ENCODE peak calls at places on chromosomes 16 and 17, in nine cellular contexts. One of them, this sample, is unnamed.

GRCh38 chr16:79297805-79298204 is 302.7 kb downstream of the MAF start:
- DNase-seq in mammary epithelial cell: no peak
- DNase-seq in left ventricle myocardium inferior: no peak
- DNase-seq in HCT116: no peak
- DNase-seq in sigmoid colon: no peak
- DNase-seq in pancreas: no peak
- DNase-seq in CD8-positive, alpha-beta T cell: no peak
- DNase-seq in tibial nerve: no peak
- DNase-seq in gastrocnemius medialis: no peak
- DNase-seq in this sample: no peak

GRCh38 chr17:37107406-37108083 is 158.8 kb downstream of the AATF start:
- DNase-seq in mammary epithelial cell: peak; percentile 76
- DNase-seq in left ventricle myocardium inferior: peak; percentile 68
- DNase-seq in HCT116: no peak
- DNase-seq in sigmoid colon: peak; percentile 77
- DNase-seq in pancreas: peak; percentile 50
- DNase-seq in CD8-positive, alpha-beta T cell: no peak
- DNase-seq in tibial nerve: no peak
- DNase-seq in gastrocnemius medialis: peak; percentile 43
- DNase-seq in this sample: no peak

GRCh38 chr17:45294506-45294905 is 22.3 kb downstream of the MAP3K14 start:
- DNase-seq in mammary epithelial cell: peak; percentile 54
- DNase-seq in left ventricle myocardium inferior: peak; percentile 20
- DNase-seq in HCT116: no peak
- DNase-seq in sigmoid colon: no peak
- DNase-seq in pancreas: peak; percentile 66
- DNase-seq in CD8-positive, alpha-beta T cell: no peak
- DNase-seq in tibial nerve: no peak
- DNase-seq in gastrocnemius medialis: peak; percentile 79
- DNase-seq in this sample: no peak

GRCh38 chr17:57259817-57260216 is 3.5 kb downstream of the MSI2 start:
- DNase-seq in mammary epithelial cell: no peak
- DNase-seq in left ventricle myocardium inferior: no peak
- DNase-seq in HCT116: no peak
- DNase-seq in sigmoid colon: no peak
- DNase-seq in pancreas: no peak
- DNase-seq in CD8-positive, alpha-beta T cell: no peak
- DNase-seq in tibial nerve: no peak
- DNase-seq in gastrocnemius medialis: no peak
- DNase-seq in this sample: no peak

GRCh38 chr16:88533381-88533831 is 36.8 kb upstream of the ZC3H18 start:
- DNase-seq in mammary epithelial cell: no peak
- DNase-seq in left ventricle myocardium inferior: no peak
- DNase-seq in HCT116: no peak
- DNase-seq in sigmoid colon: no peak
- DNase-seq in pancreas: peak; percentile 17
- DNase-seq in CD8-positive, alpha-beta T cell: no peak
- DNase-seq in tibial nerve: no peak
- DNase-seq in gastrocnemius medialis: no peak
- DNase-seq in this sample: no peak

GRCh38 chr17:30396129-30396528 is 17.4 kb downstream of the CPD start:
- DNase-seq in mammary epithelial cell: no peak
- DNase-seq in left ventricle myocardium inferior: no peak
- DNase-seq in HCT116: no peak
- DNase-seq in sigmoid colon: no peak
- DNase-seq in pancreas: no peak
- DNase-seq in CD8-positive, alpha-beta T cell: no peak
- DNase-seq in tibial nerve: no peak
- DNase-seq in gastrocnemius medialis: no peak
- DNase-seq in this sample: no peak

GRCh38 chr17:54426287-54426886 is 474.3 kb upstream of the TOM1L1 start:
- DNase-seq in mammary epithelial cell: peak; percentile 46
- DNase-seq in left ventricle myocardium inferior: no peak
- DNase-seq in HCT116: no peak
- DNase-seq in sigmoid colon: no peak
- DNase-seq in pancreas: no peak
- DNase-seq in CD8-positive, alpha-beta T cell: no peak
- DNase-seq in tibial nerve: no peak
- DNase-seq in gastrocnemius medialis: no peak
- DNase-seq in this sample: no peak

GRCh38 chr17:9907883-9908648 is 3.0 kb upstream of the RCVRN start:
- DNase-seq in mammary epithelial cell: no peak
- DNase-seq in left ventricle myocardium inferior: no peak
- DNase-seq in HCT116: no peak
- DNase-seq in sigmoid colon: no peak
- DNase-seq in pancreas: no peak
- DNase-seq in CD8-positive, alpha-beta T cell: no peak
- DNase-seq in tibial nerve: peak; percentile 45
- DNase-seq in gastrocnemius medialis: no peak
- DNase-seq in this sample: no peak

GRCh38 chr17:4544656-4545216 is 10.4 kb downstream of the MYBBP1A start:
- DNase-seq in mammary epithelial cell: no peak
- DNase-seq in left ventricle myocardium inferior: no peak
- DNase-seq in HCT116: no peak
- DNase-seq in sigmoid colon: no peak
- DNase-seq in pancreas: no peak
- DNase-seq in CD8-positive, alpha-beta T cell: no peak
- DNase-seq in tibial nerve: no peak
- DNase-seq in gastrocnemius medialis: peak; percentile 46
- DNase-seq in this sample: no peak

GRCh38 chr16:67311607-67312449 is 14.7 kb downstream of the KCTD19 start:
- DNase-seq in mammary epithelial cell: peak; percentile 100
- DNase-seq in left ventricle myocardium inferior: no peak
- DNase-seq in HCT116: peak; percentile 70
- DNase-seq in sigmoid colon: no peak
- DNase-seq in pancreas: no peak
- DNase-seq in CD8-positive, alpha-beta T cell: no peak
- DNase-seq in tibial nerve: no peak
- DNase-seq in gastrocnemius medialis: no peak
- DNase-seq in this sample: peak; percentile 100

GRCh38 chr16:12258806-12259205 is 282.3 kb downstream of the SNX29 start:
- DNase-seq in mammary epithelial cell: no peak
- DNase-seq in left ventricle myocardium inferior: no peak
- DNase-seq in HCT116: no peak
- DNase-seq in sigmoid colon: no peak
- DNase-seq in pancreas: no peak
- DNase-seq in CD8-positive, alpha-beta T cell: no peak
- DNase-seq in tibial nerve: no peak
- DNase-seq in gastrocnemius medialis: no peak
- DNase-seq in this sample: no peak

GRCh38 chr16:12255473-12255872 is 278.9 kb downstream of the SNX29 start:
- DNase-seq in mammary epithelial cell: peak; percentile 3
- DNase-seq in left ventricle myocardium inferior: no peak
- DNase-seq in HCT116: no peak
- DNase-seq in sigmoid colon: no peak
- DNase-seq in pancreas: no peak
- DNase-seq in CD8-positive, alpha-beta T cell: no peak
- DNase-seq in tibial nerve: no peak
- DNase-seq in gastrocnemius medialis: no peak
- DNase-seq in this sample: no peak

GRCh38 chr16:12255919-12256665 is 279.6 kb downstream of the SNX29 start:
- DNase-seq in mammary epithelial cell: peak; percentile 9
- DNase-seq in left ventricle myocardium inferior: no peak
- DNase-seq in HCT116: no peak
- DNase-seq in sigmoid colon: no peak
- DNase-seq in pancreas: no peak
- DNase-seq in CD8-positive, alpha-beta T cell: no peak
- DNase-seq in tibial nerve: no peak
- DNase-seq in gastrocnemius medialis: no peak
- DNase-seq in this sample: no peak

GRCh38 chr16:12257926-12258561 is 281.5 kb downstream of the SNX29 start:
- DNase-seq in mammary epithelial cell: no peak
- DNase-seq in left ventricle myocardium inferior: no peak
- DNase-seq in HCT116: no peak
- DNase-seq in sigmoid colon: no peak
- DNase-seq in pancreas: no peak
- DNase-seq in CD8-positive, alpha-beta T cell: no peak
- DNase-seq in tibial nerve: no peak
- DNase-seq in gastrocnemius medialis: peak; percentile 22
- DNase-seq in this sample: no peak

GRCh38 chr16:12256880-12257279 is 280.3 kb downstream of the SNX29 start:
- DNase-seq in mammary epithelial cell: no peak
- DNase-seq in left ventricle myocardium inferior: no peak
- DNase-seq in HCT116: no peak
- DNase-seq in sigmoid colon: no peak
- DNase-seq in pancreas: no peak
- DNase-seq in CD8-positive, alpha-beta T cell: no peak
- DNase-seq in tibial nerve: no peak
- DNase-seq in gastrocnemius medialis: no peak
- DNase-seq in this sample: no peak
- H3K4me3 ChIP-seq in mammary epithelial cell: no peak overlapping the region
- H3K4me3 ChIP-seq in left ventricle myocardium inferior: no peak overlapping the region
- H3K4me3 ChIP-seq in HCT116: no peak overlapping the region
- H3K4me3 ChIP-seq in sigmoid colon: no peak overlapping the region
- H3K4me3 ChIP-seq in pancreas: no peak overlapping the region
- H3K4me3 ChIP-seq in CD8-positive, alpha-beta T cell: no peak overlapping the region
- H3K4me3 ChIP-seq in tibial nerve: no peak overlapping the region
- H3K4me3 ChIP-seq in gastrocnemius medialis: no peak overlapping the region
- H3K4me3 ChIP-seq in this sample: no peak overlapping the region

GRCh38 chr16:19613834-19614233 is 58.3 kb downstream of the VPS35L start:
- DNase-seq in mammary epithelial cell: no peak
- DNase-seq in left ventricle myocardium inferior: no peak
- DNase-seq in HCT116: no peak
- DNase-seq in sigmoid colon: no peak
- DNase-seq in pancreas: no peak
- DNase-seq in CD8-positive, alpha-beta T cell: no peak
- DNase-seq in tibial nerve: no peak
- DNase-seq in gastrocnemius medialis: no peak
- DNase-seq in this sample: no peak
- H3K36me3 ChIP-seq in mammary epithelial cell: no peaks in the 10 kb centered on the region
- H3K36me3 ChIP-seq in left ventricle myocardium inferior: peaks cover 77% of the 10 kb centered on the region
- H3K36me3 ChIP-seq in HCT116: no peaks in the 10 kb centered on the region
- H3K36me3 ChIP-seq in sigmoid colon: peaks cover 16% of the 10 kb centered on the region
- H3K36me3 ChIP-seq in pancreas: no peaks in the 10 kb centered on the region
- H3K36me3 ChIP-seq in CD8-positive, alpha-beta T cell: peaks cover 9% of the 10 kb centered on the region
- H3K36me3 ChIP-seq in tibial nerve: no peaks in the 10 kb centered on the region
- H3K36me3 ChIP-seq in gastrocnemius medialis: peaks cover 71% of the 10 kb centered on the region
- H3K36me3 ChIP-seq in this sample: no peaks in the 10 kb centered on the region

GRCh38 chr17:29294580-29294900 is 592 bp upstream of the NUFIP2 start:
- DNase-seq in mammary epithelial cell: no peak
- DNase-seq in left ventricle myocardium inferior: no peak
- DNase-seq in HCT116: no peak
- DNase-seq in sigmoid colon: no peak
- DNase-seq in pancreas: no peak
- DNase-seq in CD8-positive, alpha-beta T cell: no peak
- DNase-seq in tibial nerve: no peak
- DNase-seq in gastrocnemius medialis: no peak
- DNase-seq in this sample: no peak

GRCh38 chr17:29292992-29293889 is 707 bp downstream of the NUFIP2 start:
- DNase-seq in mammary epithelial cell: peak; percentile 35
- DNase-seq in left ventricle myocardium inferior: peak; percentile 73
- DNase-seq in HCT116: no peak
- DNase-seq in sigmoid colon: peak; percentile 82
- DNase-seq in pancreas: peak; percentile 67
- DNase-seq in CD8-positive, alpha-beta T cell: peak; percentile 71
- DNase-seq in tibial nerve: peak; percentile 23
- DNase-seq in gastrocnemius medialis: peak; percentile 54
- DNase-seq in this sample: no peak

GRCh38 chr17:29292071-29292991 is 1.6 kb downstream of the NUFIP2 start:
- DNase-seq in mammary epithelial cell: peak; percentile 47
- DNase-seq in left ventricle myocardium inferior: peak; percentile 67
- DNase-seq in HCT116: no peak
- DNase-seq in sigmoid colon: peak; percentile 91
- DNase-seq in pancreas: peak; percentile 51
- DNase-seq in CD8-positive, alpha-beta T cell: peak; percentile 77
- DNase-seq in tibial nerve: peak; percentile 63
- DNase-seq in gastrocnemius medialis: peak; percentile 70
- DNase-seq in this sample: no peak

GRCh38 chr17:29295420-29295819 is 1.5 kb upstream of the NUFIP2 start:
- DNase-seq in mammary epithelial cell: no peak
- DNase-seq in left ventricle myocardium inferior: no peak
- DNase-seq in HCT116: no peak
- DNase-seq in sigmoid colon: no peak
- DNase-seq in pancreas: no peak
- DNase-seq in CD8-positive, alpha-beta T cell: no peak
- DNase-seq in tibial nerve: no peak
- DNase-seq in gastrocnemius medialis: no peak
- DNase-seq in this sample: no peak

GRCh38 chr17:29293890-29294579 is at the start of gene NUFIP2:
- DNase-seq in mammary epithelial cell: peak; percentile 98
- DNase-seq in left ventricle myocardium inferior: peak; percentile 99
- DNase-seq in HCT116: peak; percentile 96
- DNase-seq in sigmoid colon: peak; percentile 100
- DNase-seq in pancreas: peak; percentile 99
- DNase-seq in CD8-positive, alpha-beta T cell: peak; percentile 99
- DNase-seq in tibial nerve: peak; percentile 99
- DNase-seq in gastrocnemius medialis: peak; percentile 99
- DNase-seq in this sample: peak; percentile 83
- TF ChIP-seq CTCF in mammary epithelial cell: no peak
- TF ChIP-seq CTCF in left ventricle myocardium inferior: no peak
- TF ChIP-seq CTCF in HCT116: no peak
- TF ChIP-seq CTCF in sigmoid colon: no peak
- TF ChIP-seq CTCF in pancreas: no peak
- TF ChIP-seq CTCF in CD8-positive, alpha-beta T cell: no peak
- TF ChIP-seq CTCF in tibial nerve: peak; percentile 55
- TF ChIP-seq CTCF in gastrocnemius medialis: no peak
- TF ChIP-seq CTCF in this sample: no peak

DNA sequence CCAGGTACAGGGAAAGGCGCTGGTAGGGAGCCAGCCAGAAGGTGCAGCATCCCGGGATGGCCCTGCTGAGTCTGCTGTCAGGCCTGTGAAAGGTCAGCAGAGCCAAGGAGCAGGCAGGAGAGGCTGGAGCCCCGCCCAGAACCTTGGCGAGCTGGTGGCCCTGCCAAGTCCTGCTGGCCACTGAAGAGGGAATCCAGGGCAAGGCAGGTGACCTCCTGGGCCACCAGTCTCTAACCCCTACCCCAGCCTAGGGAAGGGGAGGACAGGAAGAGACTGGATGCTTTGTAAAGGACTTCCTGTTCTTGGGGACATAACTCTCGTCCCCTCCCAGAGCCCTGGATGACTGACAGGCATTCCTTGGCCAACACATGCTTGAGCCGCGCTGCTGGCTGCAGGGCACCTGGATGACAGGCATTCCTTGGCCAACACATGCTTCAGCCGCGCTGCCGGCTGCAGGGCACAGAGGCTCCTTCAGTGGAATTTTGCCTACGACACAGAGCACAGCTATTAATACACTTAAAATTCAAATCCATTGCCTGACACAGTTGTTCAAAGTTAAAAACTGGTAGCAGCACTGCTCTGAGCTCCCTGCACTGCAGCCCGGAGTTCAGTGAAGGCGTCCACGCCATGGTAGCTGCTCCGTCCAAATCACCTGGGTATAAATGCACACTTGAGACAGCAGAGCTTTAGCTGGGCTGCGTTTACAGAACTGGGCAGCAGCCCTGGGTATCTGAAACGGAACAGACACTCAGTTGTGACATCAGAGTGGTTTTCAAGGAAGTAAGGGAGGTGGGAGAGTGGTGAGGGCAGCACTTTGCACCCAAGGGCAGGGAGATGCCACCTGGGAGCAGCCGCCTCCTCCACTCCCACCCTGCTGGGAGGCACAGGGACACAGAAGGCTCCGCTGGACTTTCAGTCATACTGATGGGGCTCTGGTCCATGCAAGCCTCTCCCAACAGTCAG is 2.0 kb upstream of the BRICD5 start:
- DNase-seq in mammary epithelial cell: peak; percentile 36
- DNase-seq in left ventricle myocardium inferior: peak; percentile 63
- DNase-seq in HCT116: no peak
- DNase-seq in sigmoid colon: no peak
- DNase-seq in pancreas: peak; percentile 76
- DNase-seq in CD8-positive, alpha-beta T cell: no peak
- DNase-seq in tibial nerve: no peak
- DNase-seq in gastrocnemius medialis: peak; percentile 93
- DNase-seq in this sample: no peak
- H3K4me3 ChIP-seq in mammary epithelial cell: no peak overlapping the region
- H3K4me3 ChIP-seq in left ventricle myocardium inferior: peak overlapping the region; percentile 95
- H3K4me3 ChIP-seq in HCT116: peak overlapping the region; percentile 84
- H3K4me3 ChIP-seq in sigmoid colon: no peak overlapping the region
- H3K4me3 ChIP-seq in pancreas: peak overlapping the region; percentile 92
- H3K4me3 ChIP-seq in CD8-positive, alpha-beta T cell: no peak overlapping the region
- H3K4me3 ChIP-seq in tibial nerve: no peak overlapping the region
- H3K4me3 ChIP-seq in gastrocnemius medialis: peak overlapping the region; percentile 62
- H3K4me3 ChIP-seq in this sample: peak overlapping the region; percentile 48

GRCh38 chr16:53465606-53466290 is 31.5 kb downstream of the RBL2 start:
- DNase-seq in mammary epithelial cell: peak; percentile 75
- DNase-seq in left ventricle myocardium inferior: no peak
- DNase-seq in HCT116: peak; percentile 3
- DNase-seq in sigmoid colon: no peak
- DNase-seq in pancreas: peak; percentile 40
- DNase-seq in CD8-positive, alpha-beta T cell: no peak
- DNase-seq in tibial nerve: no peak
- DNase-seq in gastrocnemius medialis: no peak
- DNase-seq in this sample: peak; percentile 23
- H3K36me3 ChIP-seq in mammary epithelial cell: peaks cover 14% of the 10 kb centered on the region
- H3K36me3 ChIP-seq in left ventricle myocardium inferior: peaks cover 97% of the 10 kb centered on the region
- H3K36me3 ChIP-seq in HCT116: peaks cover 9% of the 10 kb centered on the region
- H3K36me3 ChIP-seq in sigmoid colon: peaks cover 20% of the 10 kb centered on the region
- H3K36me3 ChIP-seq in pancreas: no peaks in the 10 kb centered on the region
- H3K36me3 ChIP-seq in CD8-positive, alpha-beta T cell: peaks cover 47% of the 10 kb centered on the region
- H3K36me3 ChIP-seq in tibial nerve: peaks cover 15% of the 10 kb centered on the region
- H3K36me3 ChIP-seq in gastrocnemius medialis: peaks cover 88% of the 10 kb centered on the region
- H3K36me3 ChIP-seq in this sample: peaks cover 1% of the 10 kb centered on the region

This sample was measured in kidney epithelial cell.